ENCODE peak calls at places on chromosome 16, in eight cellular contexts. T is left lung; O is sigmoid colon; E is HepG2; Y is HCT116; F is effector memory CD4-positive, alpha-beta T cell; I is heart right ventricle; C is SJCRH30. U is an unnamed sample.
A peak's percentile ranks its signal among the peaks of the same experiment; 100 is the strongest.

GRCh38 chr16:23324727-23325126 is 22.6 kb downstream of the SCNN1B start:
- DNase-seq in Y (no peak), I (peak; percentile 72), O (peak; percentile 73), F (no peak), E (peak; percentile 44), T (peak; percentile 84), C (no peak), U (no peak)

GRCh38 chr16:50644245-50644644 is 36.9 kb downstream of the SNX20 start:
- DNase-seq in F (no peak), Y (no peak), T (no peak), O (no peak), C (no peak), E (no peak), I (no peak), U (no peak)

GRCh38 chr16:2008009-2008526 is 1.6 kb downstream of the ZNF598 start:
- DNase-seq in F (no peak), C (no peak), O (no peak), E (no peak), T (peak; percentile 76), Y (no peak), I (no peak), U (no peak)

GRCh38 chr16:27781981-27782880 is 232.3 kb downstream of the KATNIP start:
- DNase-seq in C (no peak), T (no peak), F (no peak), O (no peak), I (no peak), Y (no peak), E (no peak), U (no peak)

GRCh38 chr16:66103245-66103644 is 263.2 kb upstream of the CDH5 start:
- DNase-seq in T (no peak), F (no peak), O (no peak), I (no peak), E (peak; percentile 49), C (no peak), Y (no peak), U (no peak)

GRCh38 chr16:4361944-4362311 is 9.7 kb upstream of the VASN start:
- DNase-seq in O (no peak), T (peak; percentile 47), F (no peak), Y (no peak), I (no peak), E (no peak), C (no peak), U (no peak)

GRCh38 chr16:6642271-6642670 is 690.4 kb upstream of the RBFOX1 start:
- DNase-seq in O (no peak), F (no peak), C (no peak), T (no peak), E (no peak), I (no peak), Y (no peak), U (no peak)

GRCh38 chr16:24701521-24701951 is 27.9 kb upstream of the TNRC6A start:
- DNase-seq in Y (no peak), I (no peak), T (no peak), F (no peak), O (no peak), E (no peak), C (no peak), U (no peak)

GRCh38 chr16:11985250-11985649 is 8.7 kb downstream of the SNX29 start:
- DNase-seq in F (no peak), C (no peak), I (no peak), E (no peak), O (no peak), T (no peak), Y (no peak), U (no peak)

GRCh38 chr16:67001726-67002125 is 13.3 kb downstream of the CES4A start:
- DNase-seq in C (no peak), O (no peak), Y (no peak), E (no peak), F (no peak), I (no peak), T (no peak), U (no peak)

GRCh38 chr16:54939537-54940278 is 9.0 kb downstream of the IRX5 start:
- DNase-seq in I (no peak), F (no peak), O (no peak), T (peak; percentile 81), C (no peak), E (no peak), Y (no peak), U (no peak)

GRCh38 chr16:61277849-61278248 is 758.4 kb downstream of the CDH8 start:
- DNase-seq in Y (no peak), F (no peak), T (no peak), E (no peak), O (no peak), I (no peak), C (no peak), U (no peak)

GRCh38 chr16:15682105-15682570 is 32.1 kb downstream of the NDE1 start:
- DNase-seq in Y (peak; percentile 33), C (peak; percentile 18), O (no peak), T (no peak), E (peak; percentile 89), I (no peak), F (no peak), U (peak; percentile 55)

GRCh38 chr16:56549744-56550385 is 15.0 kb upstream of the MT4 start:
- DNase-seq in Y (no peak), I (no peak), C (no peak), E (no peak), T (no peak), F (no peak), O (no peak), U (no peak)

GRCh38 chr16:11597268-11597690 is 10.6 kb upstream of the LITAF start:
- DNase-seq in F (no peak), Y (no peak), E (no peak), T (no peak), I (no peak), C (no peak), O (no peak), U (no peak)

GRCh38 chr16:10326647-10327046 is 59.2 kb upstream of the ATF7IP2 start:
- DNase-seq in I (no peak), F (no peak), O (no peak), E (no peak), T (no peak), Y (no peak), C (no peak), U (no peak)
- H3K4me1 ChIP-seq in I (no peaks in the 10 kb centered on the region), F (peaks cover 6% of the 10 kb centered on the region), O (no peaks in the 10 kb centered on the region), E (peaks cover 75% of the 10 kb centered on the region), T (no peaks in the 10 kb centered on the region), Y (peaks cover 3% of the 10 kb centered on the region), C (no peaks in the 10 kb centered on the region), U (peaks cover 41% of the 10 kb centered on the region)

DNA sequence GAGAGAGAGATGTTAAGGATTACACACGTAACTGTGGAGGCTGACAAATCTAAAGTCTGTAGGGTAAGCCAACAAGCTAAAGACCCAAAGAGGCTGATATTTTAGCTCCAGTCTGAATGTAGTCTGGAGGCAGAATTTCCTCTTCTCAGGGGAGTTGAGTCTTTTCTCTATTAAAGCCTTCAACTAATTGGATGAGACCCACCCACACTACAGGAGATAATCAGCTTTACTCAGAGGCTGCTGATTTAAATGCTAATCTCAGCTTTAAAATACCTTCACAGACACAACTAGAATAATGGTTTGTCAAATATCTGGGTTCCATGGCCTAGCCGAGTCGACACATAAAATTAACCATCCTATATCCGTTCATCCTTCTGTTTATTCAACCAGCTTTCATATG is 204.3 kb upstream of the PSMD7 start:
- DNase-seq in F (no peak), Y (no peak), I (no peak), E (no peak), O (no peak), C (no peak), T (no peak), U (no peak)
- H3K4me1 ChIP-seq in F (no peaks in the 10 kb centered on the region), Y (no peaks in the 10 kb centered on the region), I (no peaks in the 10 kb centered on the region), E (no peaks in the 10 kb centered on the region), O (no peaks in the 10 kb centered on the region), C (no peaks in the 10 kb centered on the region), T (no peaks in the 10 kb centered on the region), U (no peaks in the 10 kb centered on the region)

GRCh38 chr16:13189250-13189649 is 287.9 kb downstream of the SHISA9 start:
- DNase-seq in T (no peak), F (no peak), O (no peak), I (no peak), C (no peak), E (no peak), Y (no peak), U (no peak)

GRCh38 chr16:13181432-13181831 is 280.0 kb downstream of the SHISA9 start:
- DNase-seq in E (no peak), F (no peak), Y (no peak), T (no peak), C (no peak), I (no peak), O (no peak), U (no peak)

GRCh38 chr16:13186813-13187212 is 285.4 kb downstream of the SHISA9 start:
- DNase-seq in Y (no peak), I (no peak), E (peak; percentile 31), C (no peak), T (no peak), O (no peak), F (no peak), U (no peak)
- H3K4me1 ChIP-seq in Y (no peaks in the 10 kb centered on the region), I (no peaks in the 10 kb centered on the region), E (no peaks in the 10 kb centered on the region), C (no peaks in the 10 kb centered on the region), T (no peaks in the 10 kb centered on the region), O (no peaks in the 10 kb centered on the region), F (no peaks in the 10 kb centered on the region), U (no peaks in the 10 kb centered on the region)

GRCh38 chr16:20867585-20867984 is 32.6 kb downstream of the DCUN1D3 start:
- DNase-seq in F (no peak), Y (no peak), C (no peak), O (no peak), T (no peak), E (no peak), I (no peak), U (no peak)
- H3K4me1 ChIP-seq in F (no peaks in the 10 kb centered on the region), Y (peaks cover 57% of the 10 kb centered on the region), C (peaks cover 24% of the 10 kb centered on the region), O (peaks cover 76% of the 10 kb centered on the region), T (peaks cover 68% of the 10 kb centered on the region), E (peaks cover 52% of the 10 kb centered on the region), I (peaks cover 63% of the 10 kb centered on the region), U (no peaks in the 10 kb centered on the region)

DNA sequence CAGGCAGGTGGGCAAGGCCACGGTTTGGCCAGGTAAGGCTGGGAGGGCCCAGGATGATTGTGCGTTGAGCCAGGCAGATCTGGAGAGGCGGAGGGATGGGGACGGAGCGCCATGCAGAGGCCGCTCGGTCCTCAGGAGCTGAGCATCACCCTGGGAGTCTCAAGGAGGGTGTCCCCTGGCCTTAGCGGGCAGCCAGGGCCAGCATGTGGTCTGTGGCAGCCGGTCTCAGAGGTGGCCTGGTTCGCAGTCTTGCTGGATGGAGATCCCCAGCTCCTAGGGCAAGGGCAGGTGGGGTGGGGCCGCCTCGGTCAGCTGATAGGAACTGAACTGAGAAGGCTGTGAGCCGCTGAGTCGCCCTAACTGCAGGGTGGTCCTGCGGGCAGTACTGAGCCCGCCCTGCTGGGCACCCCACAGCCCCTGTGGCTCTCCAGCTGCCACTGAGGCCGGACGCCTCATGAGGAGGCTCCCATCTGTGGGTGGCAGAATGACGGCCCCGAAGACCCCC is 11.6 kb upstream of the CDH15 start:
- DNase-seq in F (no peak), Y (no peak), E (no peak), I (no peak), T (no peak), C (no peak), O (no peak), U (no peak)
- H3K4me1 ChIP-seq in F (no peaks in the 10 kb centered on the region), Y (no peaks in the 10 kb centered on the region), E (peaks cover 68% of the 10 kb centered on the region), I (peaks cover 20% of the 10 kb centered on the region), T (peaks cover 13% of the 10 kb centered on the region), C (no peaks in the 10 kb centered on the region), O (peaks cover 21% of the 10 kb centered on the region), U (no peaks in the 10 kb centered on the region)

U was measured in Caco-2.